ENCODE peak calls at places on chromosomes 2 and 18, in ten cellular contexts. One of them, this sample, is unnamed.

GRCh38 chr2:127479219-127479825 is 47.0 kb downstream of the IWS1 start:
- DNase-seq in RWPE1: peak; percentile 30
- DNase-seq in transverse colon: no peak
- DNase-seq in HFF-Myc: peak; percentile 47
- DNase-seq in bronchial epithelial cell: peak; percentile 62
- DNase-seq in endothelial cell: no peak
- DNase-seq in tibial nerve: no peak
- DNase-seq in mucosa of descending colon: no peak
- DNase-seq in right lobe of liver: no peak
- DNase-seq in A549: peak; percentile 72
- DNase-seq in this sample: no peak

GRCh38 chr2:27123302-27124150 is at the start of gene ABHD1:
- DNase-seq in endothelial cell: peak; percentile 48
- DNase-seq in A549: peak; percentile 36
- DNase-seq in mucosa of descending colon: peak; percentile 78
- DNase-seq in tibial nerve: peak; percentile 35
- DNase-seq in RWPE1: no peak
- DNase-seq in bronchial epithelial cell: no peak
- DNase-seq in HFF-Myc: no peak
- DNase-seq in right lobe of liver: peak; percentile 86
- DNase-seq in transverse colon: peak; percentile 77
- DNase-seq in this sample: peak; percentile 79

GRCh38 chr2:188145885-188146284 is 145.8 kb upstream of the GULP1 start:
- DNase-seq in right lobe of liver: no peak
- DNase-seq in HFF-Myc: no peak
- DNase-seq in mucosa of descending colon: no peak
- DNase-seq in RWPE1: no peak
- DNase-seq in endothelial cell: no peak
- DNase-seq in tibial nerve: no peak
- DNase-seq in transverse colon: no peak
- DNase-seq in bronchial epithelial cell: no peak
- DNase-seq in A549: no peak
- DNase-seq in this sample: no peak

GRCh38 chr2:97736608-97737330 is 23.4 kb downstream of the ZAP70 start:
- DNase-seq in endothelial cell: no peak
- DNase-seq in right lobe of liver: no peak
- DNase-seq in bronchial epithelial cell: no peak
- DNase-seq in tibial nerve: no peak
- DNase-seq in mucosa of descending colon: no peak
- DNase-seq in HFF-Myc: no peak
- DNase-seq in A549: no peak
- DNase-seq in transverse colon: no peak
- DNase-seq in RWPE1: no peak
- DNase-seq in this sample: no peak

GRCh38 chr2:191263050-191263449 is 17.8 kb downstream of the MYO1B start:
- DNase-seq in RWPE1: no peak
- DNase-seq in bronchial epithelial cell: no peak
- DNase-seq in transverse colon: no peak
- DNase-seq in HFF-Myc: no peak
- DNase-seq in right lobe of liver: no peak
- DNase-seq in endothelial cell: no peak
- DNase-seq in mucosa of descending colon: no peak
- DNase-seq in A549: no peak
- DNase-seq in tibial nerve: no peak
- DNase-seq in this sample: no peak

GRCh38 chr2:64402876-64403275 is 51.1 kb upstream of the LGALSL start:
- DNase-seq in HFF-Myc: no peak
- DNase-seq in RWPE1: no peak
- DNase-seq in A549: no peak
- DNase-seq in tibial nerve: no peak
- DNase-seq in endothelial cell: no peak
- DNase-seq in transverse colon: no peak
- DNase-seq in right lobe of liver: no peak
- DNase-seq in bronchial epithelial cell: peak; percentile 24
- DNase-seq in mucosa of descending colon: no peak
- DNase-seq in this sample: no peak

GRCh38 chr18:66682855-66683322 is 79.0 kb upstream of the CDH19 start:
- DNase-seq in RWPE1: no peak
- DNase-seq in tibial nerve: peak; percentile 47
- DNase-seq in bronchial epithelial cell: no peak
- DNase-seq in HFF-Myc: no peak
- DNase-seq in transverse colon: no peak
- DNase-seq in endothelial cell: peak; percentile 9
- DNase-seq in right lobe of liver: no peak
- DNase-seq in mucosa of descending colon: no peak
- DNase-seq in A549: no peak
- DNase-seq in this sample: no peak

GRCh38 chr2:217382794-217383193 is 522.9 kb upstream of the TNP1 start:
- DNase-seq in tibial nerve: no peak
- DNase-seq in RWPE1: no peak
- DNase-seq in A549: no peak
- DNase-seq in HFF-Myc: no peak
- DNase-seq in right lobe of liver: no peak
- DNase-seq in transverse colon: no peak
- DNase-seq in bronchial epithelial cell: no peak
- DNase-seq in mucosa of descending colon: no peak
- DNase-seq in endothelial cell: no peak
- DNase-seq in this sample: no peak

GRCh38 chr2:110788936-110789335 is 56.6 kb downstream of the ACOXL start:
- DNase-seq in mucosa of descending colon: no peak
- DNase-seq in transverse colon: no peak
- DNase-seq in right lobe of liver: no peak
- DNase-seq in endothelial cell: no peak
- DNase-seq in HFF-Myc: no peak
- DNase-seq in A549: no peak
- DNase-seq in RWPE1: no peak
- DNase-seq in tibial nerve: no peak
- DNase-seq in bronchial epithelial cell: no peak
- DNase-seq in this sample: no peak

GRCh38 chr2:105005170-105005569 is 32.7 kb upstream of the MRPS9 start:
- DNase-seq in tibial nerve: no peak
- DNase-seq in A549: no peak
- DNase-seq in transverse colon: no peak
- DNase-seq in RWPE1: no peak
- DNase-seq in right lobe of liver: no peak
- DNase-seq in mucosa of descending colon: no peak
- DNase-seq in bronchial epithelial cell: no peak
- DNase-seq in HFF-Myc: no peak
- DNase-seq in endothelial cell: no peak
- DNase-seq in this sample: no peak

GRCh38 chr2:85843543-85843942 is 45.2 kb downstream of the ST3GAL5 start:
- DNase-seq in mucosa of descending colon: peak; percentile 44
- DNase-seq in transverse colon: no peak
- DNase-seq in RWPE1: no peak
- DNase-seq in tibial nerve: no peak
- DNase-seq in HFF-Myc: no peak
- DNase-seq in bronchial epithelial cell: no peak
- DNase-seq in A549: peak; percentile 52
- DNase-seq in right lobe of liver: no peak
- DNase-seq in endothelial cell: no peak
- DNase-seq in this sample: no peak
- TF ChIP-seq CTCF in mucosa of descending colon: peak; percentile 34
- TF ChIP-seq CTCF in transverse colon: no peak
- TF ChIP-seq CTCF in RWPE1: peak; percentile 48
- TF ChIP-seq CTCF in tibial nerve: no peak
- TF ChIP-seq CTCF in HFF-Myc: peak; percentile 73
- TF ChIP-seq CTCF in bronchial epithelial cell: peak; percentile 25
- TF ChIP-seq CTCF in A549: peak; percentile 42
- TF ChIP-seq CTCF in right lobe of liver: peak; percentile 7
- TF ChIP-seq CTCF in endothelial cell: peak; percentile 87
- TF ChIP-seq CTCF in this sample: peak; percentile 42

GRCh38 chr2:232438951-232439757 is 16.8 kb upstream of the ALPI start:
- DNase-seq in A549: peak; percentile 44
- DNase-seq in RWPE1: no peak
- DNase-seq in mucosa of descending colon: no peak
- DNase-seq in bronchial epithelial cell: no peak
- DNase-seq in endothelial cell: peak; percentile 56
- DNase-seq in transverse colon: peak; percentile 45
- DNase-seq in right lobe of liver: peak; percentile 47
- DNase-seq in tibial nerve: no peak
- DNase-seq in HFF-Myc: no peak
- DNase-seq in this sample: peak; percentile 65
- TF ChIP-seq CTCF in A549: peak; percentile 63
- TF ChIP-seq CTCF in RWPE1: peak; percentile 74
- TF ChIP-seq CTCF in mucosa of descending colon: peak; percentile 53
- TF ChIP-seq CTCF in bronchial epithelial cell: peak; percentile 49
- TF ChIP-seq CTCF in endothelial cell: peak; percentile 68
- TF ChIP-seq CTCF in transverse colon: peak; percentile 49
- TF ChIP-seq CTCF in right lobe of liver: peak; percentile 42
- TF ChIP-seq CTCF in tibial nerve: peak; percentile 36
- TF ChIP-seq CTCF in HFF-Myc: peak; percentile 35
- TF ChIP-seq CTCF in this sample: peak; percentile 62

GRCh38 chr2:120108749-120109148 is 95.9 kb downstream of the EPB41L5 start:
- DNase-seq in tibial nerve: no peak
- DNase-seq in RWPE1: peak; percentile 62
- DNase-seq in mucosa of descending colon: no peak
- DNase-seq in transverse colon: no peak
- DNase-seq in A549: no peak
- DNase-seq in HFF-Myc: no peak
- DNase-seq in bronchial epithelial cell: peak; percentile 83
- DNase-seq in endothelial cell: no peak
- DNase-seq in right lobe of liver: no peak
- DNase-seq in this sample: no peak
- TF ChIP-seq CTCF in tibial nerve: no peak
- TF ChIP-seq CTCF in RWPE1: no peak
- TF ChIP-seq CTCF in mucosa of descending colon: no peak
- TF ChIP-seq CTCF in transverse colon: no peak
- TF ChIP-seq CTCF in A549: no peak
- TF ChIP-seq CTCF in HFF-Myc: no peak
- TF ChIP-seq CTCF in bronchial epithelial cell: no peak
- TF ChIP-seq CTCF in endothelial cell: no peak
- TF ChIP-seq CTCF in right lobe of liver: no peak
- TF ChIP-seq CTCF in this sample: no peak

GRCh38 chr2:112683550-112684414 is 37.0 kb upstream of the NT5DC4 start:
- DNase-seq in endothelial cell: peak; percentile 43
- DNase-seq in transverse colon: no peak
- DNase-seq in HFF-Myc: no peak
- DNase-seq in right lobe of liver: peak; percentile 35
- DNase-seq in tibial nerve: no peak
- DNase-seq in bronchial epithelial cell: no peak
- DNase-seq in RWPE1: no peak
- DNase-seq in mucosa of descending colon: no peak
- DNase-seq in A549: no peak
- DNase-seq in this sample: no peak
- TF ChIP-seq CTCF in endothelial cell: no peak
- TF ChIP-seq CTCF in transverse colon: no peak
- TF ChIP-seq CTCF in HFF-Myc: no peak
- TF ChIP-seq CTCF in right lobe of liver: no peak
- TF ChIP-seq CTCF in tibial nerve: no peak
- TF ChIP-seq CTCF in bronchial epithelial cell: no peak
- TF ChIP-seq CTCF in RWPE1: no peak
- TF ChIP-seq CTCF in mucosa of descending colon: no peak
- TF ChIP-seq CTCF in A549: no peak
- TF ChIP-seq CTCF in this sample: no peak

GRCh38 chr18:24488824-24489493 is 28.5 kb downstream of the HRH4 start:
- DNase-seq in right lobe of liver: no peak
- DNase-seq in tibial nerve: peak; percentile 64
- DNase-seq in A549: peak; percentile 18
- DNase-seq in transverse colon: no peak
- DNase-seq in HFF-Myc: peak; percentile 33
- DNase-seq in mucosa of descending colon: no peak
- DNase-seq in endothelial cell: peak; percentile 32
- DNase-seq in RWPE1: peak; percentile 27
- DNase-seq in bronchial epithelial cell: peak; percentile 34
- DNase-seq in this sample: no peak
- TF ChIP-seq CTCF in right lobe of liver: peak; percentile 75
- TF ChIP-seq CTCF in tibial nerve: peak; percentile 73
- TF ChIP-seq CTCF in A549: peak; percentile 55
- TF ChIP-seq CTCF in transverse colon: peak; percentile 84
- TF ChIP-seq CTCF in HFF-Myc: peak; percentile 65
- TF ChIP-seq CTCF in mucosa of descending colon: peak; percentile 57
- TF ChIP-seq CTCF in endothelial cell: peak; percentile 86
- TF ChIP-seq CTCF in RWPE1: peak; percentile 85
- TF ChIP-seq CTCF in bronchial epithelial cell: peak; percentile 50
- TF ChIP-seq CTCF in this sample: peak; percentile 89

GRCh38 chr2:164061129-164061746 is 325.4 kb upstream of the FIGN start:
- DNase-seq in endothelial cell: peak; percentile 63
- DNase-seq in RWPE1: peak; percentile 16
- DNase-seq in transverse colon: no peak
- DNase-seq in tibial nerve: peak; percentile 60
- DNase-seq in bronchial epithelial cell: peak; percentile 35
- DNase-seq in HFF-Myc: no peak
- DNase-seq in A549: peak; percentile 29
- DNase-seq in mucosa of descending colon: no peak
- DNase-seq in right lobe of liver: no peak
- DNase-seq in this sample: peak; percentile 63
- TF ChIP-seq CTCF in endothelial cell: peak; percentile 94
- TF ChIP-seq CTCF in RWPE1: peak; percentile 49
- TF ChIP-seq CTCF in transverse colon: peak; percentile 33
- TF ChIP-seq CTCF in tibial nerve: peak; percentile 52
- TF ChIP-seq CTCF in bronchial epithelial cell: peak; percentile 71
- TF ChIP-seq CTCF in HFF-Myc: peak; percentile 56
- TF ChIP-seq CTCF in A549: peak; percentile 78
- TF ChIP-seq CTCF in mucosa of descending colon: no peak
- TF ChIP-seq CTCF in right lobe of liver: peak; percentile 80
- TF ChIP-seq CTCF in this sample: peak; percentile 78

DNA sequence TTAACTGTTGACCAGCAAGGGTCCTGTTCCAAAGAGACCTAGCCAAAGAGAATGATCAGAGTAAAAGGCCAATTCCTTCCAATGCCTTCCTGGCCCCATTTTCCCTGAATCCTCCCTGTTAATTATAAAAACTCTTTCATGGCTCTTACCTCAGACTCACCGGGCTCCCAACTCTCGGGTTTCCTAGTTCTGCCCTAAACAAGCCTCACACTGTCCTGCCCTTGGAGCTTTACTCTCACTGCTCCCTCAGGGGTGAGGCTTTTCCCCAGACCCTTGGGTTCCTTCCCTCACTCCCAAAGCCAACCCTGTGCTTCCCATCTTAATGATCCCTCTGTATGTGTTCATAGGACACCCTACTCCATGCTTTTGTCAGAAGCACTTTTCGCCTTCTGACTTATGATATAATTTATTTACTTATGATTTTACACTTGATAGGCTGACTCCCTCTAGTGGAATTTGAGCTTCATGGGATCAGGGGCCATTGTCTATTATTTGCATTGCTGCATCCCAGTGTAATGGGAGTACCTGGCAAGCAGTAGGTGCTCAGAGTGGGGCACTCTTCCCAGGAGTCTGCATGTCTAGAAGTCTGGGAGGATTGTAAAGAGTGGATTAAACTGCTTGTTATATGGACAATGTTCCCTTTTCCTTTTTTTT is 29.9 kb upstream of the ZNG1B start:
- DNase-seq in mucosa of descending colon: no peak
- DNase-seq in tibial nerve: no peak
- DNase-seq in RWPE1: peak; percentile 35
- DNase-seq in right lobe of liver: no peak
- DNase-seq in bronchial epithelial cell: peak; percentile 73
- DNase-seq in A549: peak; percentile 62
- DNase-seq in transverse colon: no peak
- DNase-seq in HFF-Myc: no peak
- DNase-seq in endothelial cell: no peak
- DNase-seq in this sample: no peak
- TF ChIP-seq CTCF in mucosa of descending colon: no peak
- TF ChIP-seq CTCF in tibial nerve: no peak
- TF ChIP-seq CTCF in RWPE1: no peak
- TF ChIP-seq CTCF in right lobe of liver: peak; percentile 24
- TF ChIP-seq CTCF in bronchial epithelial cell: peak; percentile 51
- TF ChIP-seq CTCF in A549: peak; percentile 58
- TF ChIP-seq CTCF in transverse colon: no peak
- TF ChIP-seq CTCF in HFF-Myc: peak; percentile 30
- TF ChIP-seq CTCF in endothelial cell: peak; percentile 29
- TF ChIP-seq CTCF in this sample: no peak